ENCODE peak calls at places on chromosomes 7 and 10, in ten cellular contexts. H is NCI-H774; W is A549; O is stimulated activated CD8-positive, alpha-beta memory T cell treated with anti-CD3 and anti-CD28 coated beads, Interleukin-7, amount 100 ng/mL, for 1 hour; K is activated T-cell treated with anti-CD3 and anti-CD28 coated beads, Interleukin-2, amount 50 U/mL, for 72 hours; B is T-helper 2 cell; J is HL-60; Z is cardiac fibroblast; R is prostate gland; V is NCI-H748 treated with DMSO at 0.1 percent for 48 hours. E is an unnamed sample.

GRCh38 chr7:100509213-100509612 is 25.5 kb downstream of the NYAP1 start:
- DNase-seq in V (no peak), H (peak), B (no peak), J (no peak), R (peak), K (no peak), W (no peak), O (no peak), Z (peak), E (no peak)

GRCh38 chr7:23672033-23672432 is 8.0 kb upstream of the FAM221A start:
- DNase-seq in O (no peak), Z (no peak), R (no peak), J (no peak), W (no peak), H (no peak), K (no peak), V (no peak), B (no peak), E (no peak)

GRCh38 chr10:64112697-64113367 is 591.6 kb downstream of the REEP3 start:
- DNase-seq in Z (no peak), W (no peak), V (no peak), J (no peak), K (no peak), H (no peak), R (no peak), B (no peak), O (no peak), E (no peak)

GRCh38 chr10:50794490-50794889 is 54.8 kb downstream of the ASAH2B start:
- DNase-seq in K (no peak), O (no peak), Z (no peak), V (no peak), B (no peak), J (no peak), W (no peak), H (no peak), R (no peak), E (no peak)

GRCh38 chr10:126227762-126228134 is 160.5 kb downstream of the ADAM12 start:
- DNase-seq in Z (peak), R (no peak), H (no peak), O (no peak), B (no peak), V (no peak), K (no peak), W (no peak), J (no peak), E (no peak)

GRCh38 chr10:77230194-77230593 is 407.4 kb downstream of the KCNMA1 start:
- DNase-seq in B (no peak), Z (peak), R (no peak), J (no peak), W (peak), V (no peak), O (no peak), H (no peak), K (no peak), E (no peak)

GRCh38 chr7:112157072-112157471 is 49.1 kb downstream of the DOCK4 start:
- DNase-seq in R (no peak), H (no peak), B (no peak), J (peak), W (no peak), Z (peak), V (no peak), K (no peak), O (no peak), E (no peak)

GRCh38 chr7:80060218-80060806 is 74.3 kb upstream of the GNAI1 start:
- DNase-seq in K (no peak), R (no peak), H (peak), W (peak), Z (peak), B (no peak), V (peak), J (no peak), O (no peak), E (peak)

GRCh38 chr10:132163278-132163765 is 23.4 kb upstream of the DPYSL4 start:
- DNase-seq in V (no peak), K (peak), R (peak), O (no peak), W (peak), Z (no peak), B (no peak), J (no peak), H (peak), E (peak)

GRCh38 chr7:107122483-107122882 is 46.3 kb upstream of the HBP1 start:
- DNase-seq in V (no peak), H (no peak), K (no peak), W (peak), Z (no peak), R (no peak), O (no peak), J (no peak), B (no peak), E (no peak)

GRCh38 chr7:16399265-16399801 is 22.0 kb downstream of the CRPPA start:
- DNase-seq in K (no peak), Z (no peak), B (no peak), J (no peak), W (peak), O (no peak), R (no peak), H (no peak), V (no peak), E (no peak)

GRCh38 chr10:42878134-42878820 is 95.7 kb downstream of the BMS1 start:
- DNase-seq in K (no peak), O (no peak), H (no peak), J (no peak), V (no peak), B (no peak), R (no peak), Z (no peak), W (no peak), E (no peak)

GRCh38 chr7:77415822-77416620 is at the start of gene GSAP:
- DNase-seq in K (peak), O (peak), V (no peak), J (peak), Z (peak), B (peak), R (peak), W (peak), H (peak), E (no peak)

GRCh38 chr7:116953727-116954442 is 584 bp downstream of the ST7 start:
- DNase-seq in W (peak), B (peak), O (no peak), V (peak), H (peak), R (peak), J (peak), K (peak), Z (peak), E (peak)

GRCh38 chr10:30840386-30841074 is 191.1 kb downstream of the ZNF438 start:
- DNase-seq in J (no peak), Z (no peak), K (no peak), W (no peak), H (no peak), B (no peak), R (no peak), O (no peak), V (no peak), E (no peak)

GRCh38 chr7:128882134-128882533 is 19.5 kb downstream of the ATP6V1F start:
- DNase-seq in Z (no peak), H (no peak), R (no peak), O (no peak), V (no peak), W (no peak), B (no peak), J (no peak), K (no peak), E (no peak)

GRCh38 chr10:110637558-110638053 is 6.5 kb upstream of the RBM20 start:
- DNase-seq in Z (no peak), O (no peak), J (no peak), R (no peak), K (no peak), V (no peak), W (peak), H (no peak), B (no peak), E (no peak)

GRCh38 chr7:156384706-156385105 is 255.9 kb upstream of the RNF32 start:
- DNase-seq in R (no peak), H (no peak), J (no peak), W (no peak), K (no peak), V (no peak), Z (no peak), O (no peak), B (no peak), E (no peak)

GRCh38 chr10:85888004-85888403 is 478.6 kb downstream of the GRID1 start:
- DNase-seq in K (no peak), V (no peak), B (no peak), Z (peak), O (no peak), H (no peak), W (peak), J (no peak), R (no peak), E (no peak)

GRCh38 chr7:120550494-120551048 is 277.6 kb downstream of the KCND2 start:
- DNase-seq in J (no peak), W (no peak), O (no peak), V (no peak), Z (peak), B (no peak), R (no peak), K (no peak), H (no peak), E (no peak)

GRCh38 chr7:128351296-128352123 is 7.8 kb upstream of the RBM28 start:
- DNase-seq in V (no peak), R (no peak), B (no peak), O (no peak), W (no peak), K (peak), J (no peak), Z (no peak), H (no peak), E (no peak)

GRCh38 chr7:130909881-130910672 is 176.1 kb upstream of the KLF14 start:
- DNase-seq in V (no peak), K (no peak), R (no peak), B (no peak), O (no peak), J (no peak), W (no peak), H (no peak), Z (peak), E (no peak)

GRCh38 chr10:116211682-116212081 is 61.3 kb downstream of the GFRA1 start:
- DNase-seq in W (no peak), K (no peak), H (no peak), O (no peak), R (no peak), Z (peak), J (no peak), B (no peak), V (no peak), E (no peak)

GRCh38 chr10:107971411-107971810 is 806.9 kb upstream of the SORCS1 start:
- DNase-seq in R (no peak), B (no peak), V (no peak), K (no peak), J (no peak), O (no peak), H (no peak), Z (peak), W (no peak), E (no peak)

GRCh38 chr10:70122742-70123141 is 9.9 kb downstream of the AIFM2 start:
- DNase-seq in J (peak), V (no peak), W (no peak), O (no peak), B (no peak), Z (peak), K (no peak), R (no peak), H (no peak), E (no peak)

GRCh38 chr7:115368998-115369397 is 447.1 kb downstream of the MDFIC start:
- DNase-seq in W (no peak), J (no peak), B (no peak), Z (no peak), O (no peak), R (no peak), K (no peak), V (peak), H (no peak), E (no peak)

E was measured in HEK293T.